ENCODE peak calls at places on chromosomes 2 and 18, in eight cellular contexts. One of them, this sample, is unnamed.

GRCh38 chr2:69968609-69969008 is 7.2 kb upstream of the ASPRV1 start:
- DNase-seq in progenitor cell of endocrine pancreas: no peak
- DNase-seq in effector memory CD8-positive, alpha-beta T cell: no peak
- DNase-seq in stimulated activated CD4-positive, alpha-beta T cell treated with anti-CD3 and anti-CD28 coated beads, Interleukin-1b, Interleukin-23, amount 100 ng/mL, for 24 hours: no peak
- DNase-seq in GM23248: no peak
- DNase-seq in D341Med: no peak
- DNase-seq in HT1080: no peak
- DNase-seq in RKO: no peak
- DNase-seq in this sample: no peak

GRCh38 chr18:49100226-49100968 is 149.6 kb upstream of the SMAD7 start:
- DNase-seq in GM23248: no peak
- DNase-seq in effector memory CD8-positive, alpha-beta T cell: no peak
- DNase-seq in progenitor cell of endocrine pancreas: no peak
- DNase-seq in D341Med: no peak
- DNase-seq in RKO: no peak
- DNase-seq in stimulated activated CD4-positive, alpha-beta T cell treated with anti-CD3 and anti-CD28 coated beads, Interleukin-1b, Interleukin-23, amount 100 ng/mL, for 24 hours: no peak
- DNase-seq in HT1080: no peak
- DNase-seq in this sample: no peak

GRCh38 chr2:159119652-159120257 is 151.3 kb downstream of the TANC1 start:
- DNase-seq in D341Med: no peak
- DNase-seq in effector memory CD8-positive, alpha-beta T cell: no peak
- DNase-seq in HT1080: no peak
- DNase-seq in stimulated activated CD4-positive, alpha-beta T cell treated with anti-CD3 and anti-CD28 coated beads, Interleukin-1b, Interleukin-23, amount 100 ng/mL, for 24 hours: no peak
- DNase-seq in progenitor cell of endocrine pancreas: no peak
- DNase-seq in GM23248: peak
- DNase-seq in RKO: no peak
- DNase-seq in this sample: no peak

GRCh38 chr2:10240911-10241610 is 61.6 kb upstream of the HPCAL1 start:
- DNase-seq in GM23248: no peak
- DNase-seq in HT1080: no peak
- DNase-seq in D341Med: no peak
- DNase-seq in RKO: no peak
- DNase-seq in stimulated activated CD4-positive, alpha-beta T cell treated with anti-CD3 and anti-CD28 coated beads, Interleukin-1b, Interleukin-23, amount 100 ng/mL, for 24 hours: no peak
- DNase-seq in progenitor cell of endocrine pancreas: no peak
- DNase-seq in effector memory CD8-positive, alpha-beta T cell: no peak
- DNase-seq in this sample: peak

GRCh38 chr2:149388120-149388816 is 57.9 kb downstream of the LYPD6 start:
- DNase-seq in progenitor cell of endocrine pancreas: no peak
- DNase-seq in RKO: no peak
- DNase-seq in D341Med: no peak
- DNase-seq in stimulated activated CD4-positive, alpha-beta T cell treated with anti-CD3 and anti-CD28 coated beads, Interleukin-1b, Interleukin-23, amount 100 ng/mL, for 24 hours: no peak
- DNase-seq in HT1080: no peak
- DNase-seq in GM23248: peak
- DNase-seq in effector memory CD8-positive, alpha-beta T cell: no peak
- DNase-seq in this sample: no peak

GRCh38 chr2:111048856-111049551 is 71.7 kb upstream of the BCL2L11 start:
- DNase-seq in stimulated activated CD4-positive, alpha-beta T cell treated with anti-CD3 and anti-CD28 coated beads, Interleukin-1b, Interleukin-23, amount 100 ng/mL, for 24 hours: no peak
- DNase-seq in RKO: no peak
- DNase-seq in D341Med: no peak
- DNase-seq in HT1080: no peak
- DNase-seq in GM23248: no peak
- DNase-seq in progenitor cell of endocrine pancreas: no peak
- DNase-seq in effector memory CD8-positive, alpha-beta T cell: no peak
- DNase-seq in this sample: no peak

GRCh38 chr2:50922506-50922905 is 109.4 kb downstream of the NRXN1 start:
- DNase-seq in progenitor cell of endocrine pancreas: no peak
- DNase-seq in effector memory CD8-positive, alpha-beta T cell: no peak
- DNase-seq in RKO: no peak
- DNase-seq in GM23248: no peak
- DNase-seq in HT1080: no peak
- DNase-seq in D341Med: no peak
- DNase-seq in stimulated activated CD4-positive, alpha-beta T cell treated with anti-CD3 and anti-CD28 coated beads, Interleukin-1b, Interleukin-23, amount 100 ng/mL, for 24 hours: no peak
- DNase-seq in this sample: no peak

GRCh38 chr2:67503066-67503795 is 106.1 kb downstream of the ETAA1 start:
- DNase-seq in GM23248: peak
- DNase-seq in effector memory CD8-positive, alpha-beta T cell: no peak
- DNase-seq in RKO: peak
- DNase-seq in HT1080: peak
- DNase-seq in progenitor cell of endocrine pancreas: no peak
- DNase-seq in stimulated activated CD4-positive, alpha-beta T cell treated with anti-CD3 and anti-CD28 coated beads, Interleukin-1b, Interleukin-23, amount 100 ng/mL, for 24 hours: no peak
- DNase-seq in D341Med: no peak
- DNase-seq in this sample: no peak

GRCh38 chr2:26429779-26430654 is 28.3 kb downstream of the DRC1 start:
- DNase-seq in GM23248: peak
- DNase-seq in effector memory CD8-positive, alpha-beta T cell: no peak
- DNase-seq in D341Med: no peak
- DNase-seq in progenitor cell of endocrine pancreas: no peak
- DNase-seq in RKO: no peak
- DNase-seq in stimulated activated CD4-positive, alpha-beta T cell treated with anti-CD3 and anti-CD28 coated beads, Interleukin-1b, Interleukin-23, amount 100 ng/mL, for 24 hours: no peak
- DNase-seq in HT1080: no peak
- DNase-seq in this sample: no peak

GRCh38 chr18:28269750-28270149 is 92.8 kb upstream of the CDH2 start:
- DNase-seq in GM23248: no peak
- DNase-seq in effector memory CD8-positive, alpha-beta T cell: no peak
- DNase-seq in RKO: no peak
- DNase-seq in stimulated activated CD4-positive, alpha-beta T cell treated with anti-CD3 and anti-CD28 coated beads, Interleukin-1b, Interleukin-23, amount 100 ng/mL, for 24 hours: no peak
- DNase-seq in D341Med: no peak
- DNase-seq in progenitor cell of endocrine pancreas: no peak
- DNase-seq in HT1080: no peak
- DNase-seq in this sample: no peak

GRCh38 chr2:189254268-189254883 is 74.8 kb upstream of the COL5A2 start:
- DNase-seq in RKO: no peak
- DNase-seq in GM23248: peak
- DNase-seq in D341Med: no peak
- DNase-seq in stimulated activated CD4-positive, alpha-beta T cell treated with anti-CD3 and anti-CD28 coated beads, Interleukin-1b, Interleukin-23, amount 100 ng/mL, for 24 hours: no peak
- DNase-seq in progenitor cell of endocrine pancreas: no peak
- DNase-seq in HT1080: no peak
- DNase-seq in effector memory CD8-positive, alpha-beta T cell: no peak
- DNase-seq in this sample: peak

GRCh38 chr2:84832772-84833461 is 48.0 kb downstream of the TRABD2A start:
- DNase-seq in HT1080: no peak
- DNase-seq in progenitor cell of endocrine pancreas: no peak
- DNase-seq in D341Med: no peak
- DNase-seq in RKO: no peak
- DNase-seq in stimulated activated CD4-positive, alpha-beta T cell treated with anti-CD3 and anti-CD28 coated beads, Interleukin-1b, Interleukin-23, amount 100 ng/mL, for 24 hours: no peak
- DNase-seq in GM23248: no peak
- DNase-seq in effector memory CD8-positive, alpha-beta T cell: no peak
- DNase-seq in this sample: peak

GRCh38 chr18:31738460-31739407 is 21.9 kb downstream of the SLC25A52 start:
- DNase-seq in D341Med: no peak
- DNase-seq in progenitor cell of endocrine pancreas: no peak
- DNase-seq in effector memory CD8-positive, alpha-beta T cell: no peak
- DNase-seq in RKO: peak
- DNase-seq in HT1080: peak
- DNase-seq in GM23248: peak
- DNase-seq in stimulated activated CD4-positive, alpha-beta T cell treated with anti-CD3 and anti-CD28 coated beads, Interleukin-1b, Interleukin-23, amount 100 ng/mL, for 24 hours: no peak
- DNase-seq in this sample: no peak

GRCh38 chr2:218988650-218989049 is 3.7 kb upstream of the FEV start:
- DNase-seq in stimulated activated CD4-positive, alpha-beta T cell treated with anti-CD3 and anti-CD28 coated beads, Interleukin-1b, Interleukin-23, amount 100 ng/mL, for 24 hours: no peak
- DNase-seq in GM23248: no peak
- DNase-seq in effector memory CD8-positive, alpha-beta T cell: no peak
- DNase-seq in RKO: no peak
- DNase-seq in HT1080: no peak
- DNase-seq in progenitor cell of endocrine pancreas: no peak
- DNase-seq in D341Med: no peak
- DNase-seq in this sample: no peak

GRCh38 chr18:63445067-63445466 is 22.8 kb upstream of the VPS4B start:
- DNase-seq in GM23248: peak
- DNase-seq in D341Med: no peak
- DNase-seq in effector memory CD8-positive, alpha-beta T cell: no peak
- DNase-seq in progenitor cell of endocrine pancreas: no peak
- DNase-seq in RKO: no peak
- DNase-seq in HT1080: no peak
- DNase-seq in stimulated activated CD4-positive, alpha-beta T cell treated with anti-CD3 and anti-CD28 coated beads, Interleukin-1b, Interleukin-23, amount 100 ng/mL, for 24 hours: no peak
- DNase-seq in this sample: no peak

GRCh38 chr2:11121099-11121822 is 34.0 kb upstream of the SLC66A3 start:
- DNase-seq in progenitor cell of endocrine pancreas: no peak
- DNase-seq in HT1080: no peak
- DNase-seq in stimulated activated CD4-positive, alpha-beta T cell treated with anti-CD3 and anti-CD28 coated beads, Interleukin-1b, Interleukin-23, amount 100 ng/mL, for 24 hours: no peak
- DNase-seq in GM23248: peak
- DNase-seq in RKO: no peak
- DNase-seq in effector memory CD8-positive, alpha-beta T cell: no peak
- DNase-seq in D341Med: no peak
- DNase-seq in this sample: no peak

GRCh38 chr2:141392517-141393213 is 738.2 kb downstream of the LRP1B start:
- DNase-seq in stimulated activated CD4-positive, alpha-beta T cell treated with anti-CD3 and anti-CD28 coated beads, Interleukin-1b, Interleukin-23, amount 100 ng/mL, for 24 hours: no peak
- DNase-seq in GM23248: peak
- DNase-seq in HT1080: peak
- DNase-seq in RKO: no peak
- DNase-seq in effector memory CD8-positive, alpha-beta T cell: no peak
- DNase-seq in D341Med: no peak
- DNase-seq in progenitor cell of endocrine pancreas: no peak
- DNase-seq in this sample: no peak

GRCh38 chr2:102615620-102616436 is 3.5 kb upstream of the SLC9A2 start:
- DNase-seq in GM23248: peak
- DNase-seq in D341Med: peak
- DNase-seq in HT1080: peak
- DNase-seq in stimulated activated CD4-positive, alpha-beta T cell treated with anti-CD3 and anti-CD28 coated beads, Interleukin-1b, Interleukin-23, amount 100 ng/mL, for 24 hours: peak
- DNase-seq in effector memory CD8-positive, alpha-beta T cell: peak
- DNase-seq in progenitor cell of endocrine pancreas: no peak
- DNase-seq in RKO: peak
- DNase-seq in this sample: peak

GRCh38 chr2:221606369-221606768 is 34.3 kb upstream of the EPHA4 start:
- DNase-seq in stimulated activated CD4-positive, alpha-beta T cell treated with anti-CD3 and anti-CD28 coated beads, Interleukin-1b, Interleukin-23, amount 100 ng/mL, for 24 hours: no peak
- DNase-seq in effector memory CD8-positive, alpha-beta T cell: no peak
- DNase-seq in GM23248: no peak
- DNase-seq in RKO: no peak
- DNase-seq in D341Med: no peak
- DNase-seq in progenitor cell of endocrine pancreas: no peak
- DNase-seq in HT1080: no peak
- DNase-seq in this sample: no peak

GRCh38 chr2:236889081-236889780 is 196.5 kb upstream of the COPS8 start:
- DNase-seq in effector memory CD8-positive, alpha-beta T cell: no peak
- DNase-seq in stimulated activated CD4-positive, alpha-beta T cell treated with anti-CD3 and anti-CD28 coated beads, Interleukin-1b, Interleukin-23, amount 100 ng/mL, for 24 hours: no peak
- DNase-seq in RKO: no peak
- DNase-seq in D341Med: no peak
- DNase-seq in progenitor cell of endocrine pancreas: no peak
- DNase-seq in HT1080: no peak
- DNase-seq in GM23248: no peak
- DNase-seq in this sample: no peak

This sample was measured in lower lobe of right lung.